ENCODE peak calls at places on chromosomes 4 and X, in eight cellular contexts. F is suprapubic skin, C is SJSA1, K is thoracic aorta, J is pancreas, E is right lobe of liver, I is psoas muscle, N is Karpas-422. L is an unnamed sample.

GRCh38 chr4:155543126-155543765 is 123.4 kb upstream of the GUCY1A1 start:
- DNase-seq in I (no peak), F (no peak), C (peak; percentile 39), J (no peak), K (no peak), E (no peak), N (peak; percentile 62), L (no peak)

GRCh38 chr4:5801696-5802095 is 90.7 kb downstream of the EVC start:
- DNase-seq in F (peak; percentile 41), N (no peak), E (no peak), C (no peak), K (no peak), J (no peak), I (no peak), L (no peak)

GRCh38 chrX:1425381-1425780 is 27.3 kb downstream of the ASMTL start:
- DNase-seq in F (peak; percentile 22), N (no peak), J (peak; percentile 13), C (no peak), I (no peak), K (no peak), E (no peak), L (no peak)

GRCh38 chr4:182085051-182085480 is 158.1 kb upstream of the TENM3 start:
- DNase-seq in E (no peak), N (no peak), C (no peak), K (no peak), I (no peak), J (no peak), F (no peak), L (no peak)

GRCh38 chrX:147550217-147550616 is 361.5 kb upstream of the FMR1 start:
- DNase-seq in F (no peak), I (no peak), J (no peak), E (no peak), C (no peak), N (peak; percentile 82), K (no peak), L (no peak)

GRCh38 chrX:101057095-101057714 is 5.3 kb upstream of the TRMT2B start:
- DNase-seq in C (no peak), F (no peak), J (no peak), E (no peak), K (no peak), N (peak; percentile 48), I (no peak), L (no peak)

GRCh38 chr4:182843813-182844325 is 73.3 kb downstream of the DCTD start:
- DNase-seq in F (no peak), E (no peak), K (no peak), N (no peak), J (no peak), C (no peak), I (no peak), L (no peak)

GRCh38 chr4:49217492-49217891 is 231.4 kb downstream of the CWH43 start:
- DNase-seq in N (no peak), K (no peak), I (no peak), E (no peak), J (no peak), F (no peak), C (no peak), L (no peak)

GRCh38 chr4:20687894-20688293 is 12.4 kb upstream of the PACRGL start:
- DNase-seq in C (no peak), F (no peak), I (no peak), J (no peak), K (no peak), E (no peak), N (no peak), L (no peak)

GRCh38 chrX:150352114-150352513 is 11.0 kb upstream of the MAMLD1 start:
- DNase-seq in J (no peak), F (no peak), C (peak; percentile 50), K (no peak), N (no peak), I (no peak), E (no peak), L (no peak)

GRCh38 chr4:87465739-87466366 is 43.5 kb downstream of the NUDT9 start:
- DNase-seq in I (no peak), N (peak; percentile 80), K (no peak), J (no peak), F (no peak), C (no peak), E (no peak), L (no peak)

GRCh38 chrX:107542500-107542899 is 85.8 kb upstream of the PRPS1 start:
- DNase-seq in N (peak; percentile 54), F (no peak), K (no peak), E (no peak), I (no peak), J (no peak), C (no peak), L (no peak)

GRCh38 chr4:182339246-182339645 is 96.0 kb downstream of the TENM3 start:
- DNase-seq in C (no peak), I (no peak), K (no peak), F (no peak), J (no peak), N (no peak), E (no peak), L (no peak)

GRCh38 chr4:77050962-77051361 is 24.8 kb downstream of the CCNI start:
- DNase-seq in J (no peak), I (no peak), N (no peak), F (no peak), E (no peak), C (no peak), K (no peak), L (no peak)
- H3K36me3 ChIP-seq in J (peaks cover 59% of the 10 kb centered on the region), I (peaks cover 7% of the 10 kb centered on the region), N (peaks cover 20% of the 10 kb centered on the region), F (peaks cover 57% of the 10 kb centered on the region), E (peaks cover 5% of the 10 kb centered on the region), C (peaks cover 91% of the 10 kb centered on the region), K (peaks cover 11% of the 10 kb centered on the region), L (peaks cover 13% of the 10 kb centered on the region)

DNA sequence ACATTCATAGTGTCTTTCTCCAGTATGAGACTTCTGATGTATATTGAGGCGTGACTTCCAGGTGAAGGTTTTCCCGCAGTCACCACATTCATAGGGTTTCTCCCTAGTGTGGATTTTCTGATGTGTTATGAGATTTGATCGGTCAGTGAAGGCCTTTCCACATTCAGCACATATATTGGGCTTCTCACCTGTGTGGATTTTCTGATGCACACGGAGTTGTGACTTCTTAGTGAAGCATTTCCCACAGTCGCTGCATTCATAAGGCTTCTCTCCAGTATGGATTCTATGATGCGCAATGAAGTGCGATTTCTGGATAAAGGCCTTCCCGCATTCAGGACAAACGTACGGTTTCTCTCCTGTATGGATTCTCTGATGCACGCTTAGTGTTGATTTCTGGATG is 35.4 kb downstream of the ZNF41 start:
- DNase-seq in C (no peak), I (no peak), J (no peak), N (no peak), E (no peak), K (no peak), F (no peak), L (no peak)
- H3K36me3 ChIP-seq in C (peaks cover 10% of the 10 kb centered on the region), I (peaks cover 3% of the 10 kb centered on the region), J (peaks cover 10% of the 10 kb centered on the region), N (peaks cover 40% of the 10 kb centered on the region), E (peaks cover 5% of the 10 kb centered on the region), K (peaks cover 11% of the 10 kb centered on the region), F (peaks cover 24% of the 10 kb centered on the region), L (peaks cover 52% of the 10 kb centered on the region)

DNA sequence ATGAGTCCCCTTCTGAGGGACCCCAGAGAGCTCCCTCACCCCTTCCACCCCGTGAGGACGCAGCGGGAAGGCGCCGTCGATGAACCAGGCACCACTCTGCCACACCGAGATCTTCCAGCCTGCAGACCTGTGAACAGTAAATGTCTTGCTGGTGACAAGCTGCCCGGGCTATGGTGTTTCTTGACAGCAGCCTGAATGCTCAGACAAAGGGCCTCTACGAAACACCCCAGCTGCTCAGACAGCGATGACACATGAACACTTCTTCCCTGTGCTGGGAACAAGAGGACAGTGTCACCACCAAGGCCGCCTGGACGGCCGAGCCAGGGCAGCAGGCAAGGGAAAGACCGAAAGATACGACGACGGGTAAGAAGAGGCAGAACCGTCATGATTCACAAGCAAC is 30.6 kb upstream of the GTPBP6 start:
- DNase-seq in K (no peak), J (no peak), I (no peak), F (no peak), N (no peak), C (no peak), E (no peak), L (no peak)
- H3K36me3 ChIP-seq in K (peaks cover 3% of the 10 kb centered on the region), J (no peaks in the 10 kb centered on the region), I (no peaks in the 10 kb centered on the region), F (peaks cover 45% of the 10 kb centered on the region), N (peaks cover 25% of the 10 kb centered on the region), C (no peaks in the 10 kb centered on the region), E (no peaks in the 10 kb centered on the region), L (no peaks in the 10 kb centered on the region)

DNA sequence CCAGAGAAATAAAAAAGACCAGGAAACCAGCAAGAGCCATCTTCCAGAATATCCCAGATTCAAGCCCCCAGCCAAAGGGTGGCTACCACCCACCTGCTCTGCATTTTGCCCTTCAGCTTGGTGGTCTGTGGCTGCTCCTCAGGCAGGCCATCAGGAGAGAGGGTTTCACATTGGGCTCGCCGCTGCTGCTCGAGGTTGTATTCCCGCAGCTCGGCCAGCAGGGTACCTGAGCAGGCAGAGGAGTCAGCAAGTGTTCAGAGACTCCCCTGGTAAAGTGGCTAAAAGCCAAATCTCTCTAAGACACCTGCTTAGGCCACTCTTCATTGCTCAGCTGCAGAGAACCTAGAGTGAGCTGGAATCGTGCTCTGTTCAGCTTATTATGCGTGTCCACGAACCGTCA is 110.8 kb upstream of the HSD17B10 start:
- DNase-seq in C (no peak), J (no peak), N (no peak), E (no peak), I (no peak), F (no peak), K (no peak), L (no peak)
- H3K36me3 ChIP-seq in C (peaks cover 80% of the 10 kb centered on the region), J (peaks cover 57% of the 10 kb centered on the region), N (peaks cover 23% of the 10 kb centered on the region), E (peaks cover 1% of the 10 kb centered on the region), I (no peaks in the 10 kb centered on the region), F (peaks cover 90% of the 10 kb centered on the region), K (peaks cover 33% of the 10 kb centered on the region), L (peaks cover 14% of the 10 kb centered on the region)

DNA sequence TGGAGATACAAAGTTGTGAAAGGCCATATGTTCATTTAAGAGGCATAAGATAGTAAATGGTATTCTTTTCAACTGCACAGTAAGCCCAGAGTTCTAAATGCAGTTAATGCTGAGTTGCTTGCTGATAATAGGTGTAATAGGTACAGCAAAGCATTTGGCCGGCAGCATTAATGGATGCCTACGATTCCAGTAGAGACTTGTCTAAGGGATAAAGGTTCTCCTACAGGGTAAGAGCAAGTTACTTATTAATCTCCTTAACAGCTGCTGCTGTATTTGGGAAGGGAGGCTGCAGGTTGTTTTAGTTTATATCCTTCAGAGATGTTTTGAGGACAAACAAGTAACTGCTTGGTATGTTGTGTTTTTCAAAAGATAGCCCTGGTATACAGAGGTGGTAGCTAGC is 16.8 kb downstream of the TSPAN7 start:
- DNase-seq in N (no peak), F (no peak), J (no peak), C (no peak), I (no peak), E (no peak), K (no peak), L (no peak)
- H3K36me3 ChIP-seq in N (no peaks in the 10 kb centered on the region), F (no peaks in the 10 kb centered on the region), J (no peaks in the 10 kb centered on the region), C (no peaks in the 10 kb centered on the region), I (no peaks in the 10 kb centered on the region), E (no peaks in the 10 kb centered on the region), K (no peaks in the 10 kb centered on the region), L (no peaks in the 10 kb centered on the region)

GRCh38 chrX:20173305-20173704 is 31.7 kb upstream of the EIF1AX start:
- DNase-seq in J (no peak), K (no peak), I (no peak), N (no peak), F (no peak), E (no peak), C (no peak), L (no peak)
- H3K36me3 ChIP-seq in J (peaks cover 22% of the 10 kb centered on the region), K (peaks cover 9% of the 10 kb centered on the region), I (no peaks in the 10 kb centered on the region), N (peaks cover 7% of the 10 kb centered on the region), F (peaks cover 39% of the 10 kb centered on the region), E (peaks cover 3% of the 10 kb centered on the region), C (peaks cover 14% of the 10 kb centered on the region), L (no peaks in the 10 kb centered on the region)

L was measured in esophagus squamous epithelium.